ENCODE peak calls at places on chromosomes 11 and 22, in four cellular contexts. D is left ventricle myocardium inferior, S is glutamatergic neuron, N is NCI-H1694. O is an unnamed sample.

GRCh38 chr22:43993072-43993760 is 30.9 kb upstream of the PARVB start:
- DNase-seq in N (peak), S (peak), D (peak), O (peak)

GRCh38 chr11:65078151-65078550 is 5.7 kb downstream of the CDCA5 start:
- DNase-seq in D (no peak), S (peak), N (peak), O (no peak)

GRCh38 chr11:61652135-61652534 is 28.1 kb upstream of the DAGLA start:
- DNase-seq in N (no peak), S (no peak), D (no peak), O (no peak)

GRCh38 chr11:38392176-38392575 is 1794.1 kb upstream of the RAG2 start:
- DNase-seq in S (no peak), D (no peak), N (no peak), O (no peak)

GRCh38 chr22:32448980-32449379 is 15.3 kb downstream of the BPIFC start:
- DNase-seq in N (no peak), D (no peak), S (no peak), O (no peak)

GRCh38 chr11:114928260-114928870 is 250.0 kb downstream of the NXPE2 start:
- DNase-seq in N (peak), D (no peak), S (no peak), O (peak)

GRCh38 chr11:104970756-104971155 is 2.4 kb upstream of the CASP4 start:
- DNase-seq in N (no peak), S (no peak), D (no peak), O (no peak)

GRCh38 chr11:96486890-96487633 is 97.2 kb downstream of the JRKL start:
- DNase-seq in N (no peak), D (no peak), S (no peak), O (no peak)

GRCh38 chr22:29369460-29369859 is 18.9 kb downstream of the AP1B1 start:
- DNase-seq in N (no peak), S (no peak), D (peak), O (peak)

GRCh38 chr11:112884012-112884767 is 77.0 kb upstream of the NCAM1 start:
- DNase-seq in N (no peak), S (no peak), D (no peak), O (no peak)

GRCh38 chr11:42651654-42652053 is 660.1 kb upstream of the API5 start:
- DNase-seq in S (no peak), N (no peak), D (no peak), O (no peak)

GRCh38 chr11:85076535-85077330 is 550.4 kb downstream of the DLG2 start:
- DNase-seq in N (no peak), D (no peak), S (no peak), O (no peak)

GRCh38 chr11:46382644-46383403 is 1.4 kb downstream of the MDK start:
- DNase-seq in S (peak), N (peak), D (no peak), O (peak)

GRCh38 chr11:46392421-46393230 is 1.1 kb upstream of the CHRM4 start:
- DNase-seq in N (no peak), D (peak), S (peak), O (peak)

GRCh38 chr11:102452461-102453285 is at the start of gene TMEM123:
- DNase-seq in S (peak), D (peak), N (no peak), O (peak)

GRCh38 chr11:695606-696381 is at the start of gene TMEM80:
- DNase-seq in D (peak), N (peak), S (peak), O (peak)

GRCh38 chr11:75380716-75381420 is 18.4 kb upstream of the RPS3 start:
- DNase-seq in S (no peak), N (no peak), D (no peak), O (no peak)

GRCh38 chr11:43557553-43558031 is 122.9 kb upstream of the HSD17B12 start:
- DNase-seq in N (no peak), D (no peak), S (no peak), O (no peak)

GRCh38 chr11:96256213-96256580 is 86.8 kb downstream of the MAML2 start:
- DNase-seq in D (no peak), N (no peak), S (no peak), O (no peak)

GRCh38 chr11:1086171-1087102 is 11.8 kb downstream of the MUC2 start:
- DNase-seq in N (no peak), S (peak), D (peak), O (no peak)

GRCh38 chr11:12643029-12643428 is 31.2 kb upstream of the TEAD1 start:
- DNase-seq in D (no peak), N (no peak), S (no peak), O (no peak)

GRCh38 chr11:116394022-116394421 is 378.8 kb downstream of the BUD13 start:
- DNase-seq in D (no peak), N (no peak), S (no peak), O (no peak)

GRCh38 chr11:1647901-1648721 is 18.5 kb downstream of the KRTAP5-5 start:
- DNase-seq in N (no peak), D (no peak), S (no peak), O (no peak)

O was measured in retina.